ENCODE peak calls at places on chromosomes 13 and 19, in four cellular contexts. One of them, this sample, is unnamed.
A peak's percentile ranks its signal among the peaks of the same experiment; 100 is the strongest.

GRCh38 chr13:98556968-98557591 is 19.8 kb downstream of the STK24 start:
- DNase-seq in sigmoid colon: peak; percentile 53
- DNase-seq in AG04450: no peak
- DNase-seq in mesothelial cell of epicardium: no peak
- DNase-seq in this sample: no peak

GRCh38 chr13:100721885-100722512 is 47.4 kb upstream of the TMTC4 start:
- DNase-seq in mesothelial cell of epicardium: peak; percentile 33
- DNase-seq in sigmoid colon: no peak
- DNase-seq in AG04450: peak; percentile 39
- DNase-seq in this sample: no peak

GRCh38 chr19:29817316-29817715 is 5.5 kb downstream of the CCNE1 start:
- DNase-seq in sigmoid colon: no peak
- DNase-seq in AG04450: no peak
- DNase-seq in mesothelial cell of epicardium: no peak
- DNase-seq in this sample: no peak

GRCh38 chr13:41428155-41428554 is 29.2 kb upstream of the RGCC start:
- DNase-seq in AG04450: no peak
- DNase-seq in sigmoid colon: no peak
- DNase-seq in mesothelial cell of epicardium: no peak
- DNase-seq in this sample: no peak

GRCh38 chr19:1230585-1231489 is 7.0 kb downstream of the CBARP start:
- DNase-seq in mesothelial cell of epicardium: no peak
- DNase-seq in sigmoid colon: no peak
- DNase-seq in AG04450: no peak
- DNase-seq in this sample: no peak

GRCh38 chr13:95564948-95565347 is 12.4 kb downstream of the CLDN10 start:
- DNase-seq in sigmoid colon: no peak
- DNase-seq in AG04450: no peak
- DNase-seq in mesothelial cell of epicardium: no peak
- DNase-seq in this sample: no peak

GRCh38 chr13:46698015-46698414 is 98.9 kb downstream of the ESD start:
- DNase-seq in AG04450: no peak
- DNase-seq in sigmoid colon: peak; percentile 90
- DNase-seq in mesothelial cell of epicardium: no peak
- DNase-seq in this sample: no peak

GRCh38 chr19:39032164-39032918 is at the start of gene FBXO27:
- DNase-seq in sigmoid colon: no peak
- DNase-seq in AG04450: no peak
- DNase-seq in mesothelial cell of epicardium: no peak
- DNase-seq in this sample: peak; percentile 87

GRCh38 chr13:97660488-97661086 is 226.6 kb downstream of the RAP2A start:
- DNase-seq in sigmoid colon: no peak
- DNase-seq in AG04450: no peak
- DNase-seq in mesothelial cell of epicardium: no peak
- DNase-seq in this sample: no peak

GRCh38 chr19:40907968-40908735 is 26.1 kb upstream of the CYP2A7 start:
- DNase-seq in mesothelial cell of epicardium: no peak
- DNase-seq in sigmoid colon: no peak
- DNase-seq in AG04450: no peak
- DNase-seq in this sample: no peak

DNA sequence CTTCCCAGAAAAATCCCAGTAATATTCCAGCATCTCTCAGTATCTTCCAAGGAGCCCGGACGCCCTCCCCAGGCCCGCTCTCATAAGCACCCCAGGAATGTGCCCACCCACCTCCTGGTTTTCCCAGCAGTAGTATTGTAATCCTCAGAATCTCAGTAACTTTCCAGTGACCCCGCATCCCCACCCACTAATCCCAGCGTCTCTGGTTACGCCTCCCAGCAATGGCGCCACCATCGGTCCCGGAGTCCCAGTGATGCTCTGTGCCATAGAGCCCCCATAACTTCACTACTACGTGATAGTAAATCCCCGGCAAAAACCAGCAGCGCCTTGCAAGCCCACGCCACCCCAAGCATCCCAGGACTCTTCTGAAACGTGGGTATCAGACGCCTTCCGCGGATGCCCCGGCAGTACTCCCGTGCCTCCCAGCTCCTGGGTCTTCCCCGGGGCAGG is 961 bp upstream of the PNPLA6 start:
- DNase-seq in sigmoid colon: peak; percentile 92
- DNase-seq in AG04450: peak; percentile 57
- DNase-seq in mesothelial cell of epicardium: no peak
- DNase-seq in this sample: no peak
- TF ChIP-seq CTCF in sigmoid colon: no peak
- TF ChIP-seq CTCF in AG04450: peak; percentile 30
- TF ChIP-seq CTCF in mesothelial cell of epicardium: no peak
- TF ChIP-seq CTCF in this sample: peak; percentile 62

GRCh38 chr13:28138756-28139470 is 568 bp downstream of the PAN3 start:
- DNase-seq in AG04450: peak; percentile 85
- DNase-seq in sigmoid colon: peak; percentile 93
- DNase-seq in mesothelial cell of epicardium: peak; percentile 77
- DNase-seq in this sample: no peak

GRCh38 chr13:28137556-28137955 is 789 bp upstream of the PAN3 start:
- DNase-seq in sigmoid colon: no peak
- DNase-seq in mesothelial cell of epicardium: no peak
- DNase-seq in AG04450: no peak
- DNase-seq in this sample: no peak

GRCh38 chr13:28140433-28141125 is 2.2 kb downstream of the PAN3 start:
- DNase-seq in mesothelial cell of epicardium: no peak
- DNase-seq in AG04450: no peak
- DNase-seq in sigmoid colon: no peak
- DNase-seq in this sample: no peak

GRCh38 chr13:28136916-28137315 is 1.4 kb upstream of the PAN3 start:
- DNase-seq in sigmoid colon: no peak
- DNase-seq in AG04450: no peak
- DNase-seq in mesothelial cell of epicardium: no peak
- DNase-seq in this sample: no peak

GRCh38 chr13:28138012-28138755 is at the start of gene PAN3:
- DNase-seq in sigmoid colon: peak; percentile 95
- DNase-seq in AG04450: peak; percentile 74
- DNase-seq in mesothelial cell of epicardium: peak; percentile 84
- DNase-seq in this sample: peak; percentile 97
- TF ChIP-seq CTCF in sigmoid colon: no peak
- TF ChIP-seq CTCF in AG04450: peak; percentile 3
- TF ChIP-seq CTCF in mesothelial cell of epicardium: no peak
- TF ChIP-seq CTCF in this sample: peak; percentile 41

GRCh38 chr19:18672606-18673337 is 10.7 kb upstream of the CRTC1 start:
- DNase-seq in mesothelial cell of epicardium: no peak
- DNase-seq in AG04450: no peak
- DNase-seq in sigmoid colon: no peak
- DNase-seq in this sample: no peak
- TF ChIP-seq CTCF in mesothelial cell of epicardium: no peak
- TF ChIP-seq CTCF in AG04450: peak; percentile 46
- TF ChIP-seq CTCF in sigmoid colon: no peak
- TF ChIP-seq CTCF in this sample: peak; percentile 55

DNA sequence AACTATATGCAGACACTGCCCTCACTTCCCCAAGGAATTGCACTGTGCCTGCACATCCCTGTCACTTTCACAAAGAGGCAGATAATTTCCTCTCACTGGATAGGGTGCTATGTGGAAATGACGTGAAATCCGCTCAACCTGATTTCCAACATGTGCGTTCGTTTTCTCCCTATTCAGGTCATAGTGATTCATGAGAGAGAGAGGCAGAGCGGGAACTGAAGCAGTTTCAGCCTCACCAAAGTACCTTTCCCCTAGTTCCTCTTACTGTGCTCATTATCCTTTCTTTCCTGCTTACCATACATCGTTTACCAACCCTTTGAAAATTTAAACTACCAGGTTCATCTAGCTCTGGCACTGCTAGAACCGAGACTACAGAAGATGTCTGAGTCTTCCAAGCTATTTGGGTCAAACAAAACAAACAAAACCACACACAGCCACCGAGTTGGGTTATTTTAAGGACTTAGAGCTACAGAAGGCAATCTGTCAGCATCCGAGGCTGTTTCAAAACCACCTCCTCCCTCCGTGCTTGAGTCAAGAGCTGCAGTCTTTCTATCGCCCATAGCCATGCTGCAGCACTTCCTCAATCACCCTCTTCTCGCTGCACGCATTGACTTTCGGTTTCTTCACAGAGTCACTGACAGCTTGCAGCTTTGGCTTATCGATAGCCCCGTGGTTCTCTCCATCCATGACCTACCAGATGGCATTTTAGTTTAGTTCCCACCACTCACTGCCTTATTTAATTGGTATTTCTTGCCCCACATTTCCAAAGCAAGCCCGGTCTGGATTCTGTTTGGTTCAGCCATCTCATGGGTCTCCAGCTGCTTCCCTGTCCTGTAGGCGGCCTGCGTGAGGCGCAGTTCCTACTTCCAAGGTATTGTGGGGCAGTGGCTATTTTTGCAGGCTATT is 1395.8 kb downstream of the EFNB2 start:
- DNase-seq in mesothelial cell of epicardium: no peak
- DNase-seq in sigmoid colon: peak; percentile 56
- DNase-seq in AG04450: no peak
- DNase-seq in this sample: no peak
- TF ChIP-seq CTCF in mesothelial cell of epicardium: no peak
- TF ChIP-seq CTCF in sigmoid colon: no peak
- TF ChIP-seq CTCF in AG04450: peak; percentile 53
- TF ChIP-seq CTCF in this sample: no peak

DNA sequence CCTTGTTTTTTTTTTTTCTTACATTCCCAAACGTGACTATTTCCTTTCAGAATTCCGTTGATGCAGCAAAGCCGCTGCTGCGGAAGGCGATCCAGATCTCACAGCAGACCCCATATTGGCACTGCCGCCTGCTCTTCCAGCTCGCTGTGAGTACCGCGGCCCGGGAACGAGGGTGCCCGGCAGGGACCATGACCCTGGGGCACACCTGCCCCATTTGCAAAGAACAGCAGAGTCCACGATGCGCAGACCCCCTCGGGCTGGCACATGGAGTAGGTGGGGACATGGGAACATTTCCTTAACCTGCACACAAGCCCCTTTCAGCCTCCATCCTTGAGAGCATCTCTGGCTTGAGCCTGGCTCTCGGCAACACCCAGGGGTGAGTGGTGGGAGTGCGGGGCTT is 16.5 kb downstream of the MAU2 start:
- DNase-seq in sigmoid colon: no peak
- DNase-seq in AG04450: no peak
- DNase-seq in mesothelial cell of epicardium: no peak
- DNase-seq in this sample: no peak
- TF ChIP-seq CTCF in sigmoid colon: no peak
- TF ChIP-seq CTCF in AG04450: no peak
- TF ChIP-seq CTCF in mesothelial cell of epicardium: no peak
- TF ChIP-seq CTCF in this sample: no peak